ENCODE peak calls at places on chromosomes 13 and 19, in seven cellular contexts. P is mammary epithelial cell, C is SK-N-SH, E is fibroblast of lung, D is mesendoderm, Q is OCI-LY7, B is neural progenitor cell. I is an unnamed sample.

GRCh38 chr13:99484405-99484981 is 16.8 kb upstream of the TM9SF2 start:
- DNase-seq in P (peak; percentile 93), C (no peak), E (peak; percentile 44), D (no peak), Q (no peak), B (no peak), I (no peak)

GRCh38 chr19:5099822-5100221 is 130.9 kb downstream of the KDM4B start:
- DNase-seq in P (no peak), C (no peak), E (no peak), D (no peak), Q (peak; percentile 8), B (no peak), I (no peak)

GRCh38 chr13:27183561-27184147 is 12.0 kb upstream of the USP12 start:
- DNase-seq in P (no peak), C (no peak), E (peak; percentile 48), D (no peak), Q (no peak), B (no peak), I (no peak)

GRCh38 chr19:10919352-10920287 is 8.8 kb downstream of the YIPF2 start:
- DNase-seq in P (no peak), C (no peak), E (no peak), D (no peak), Q (no peak), B (no peak), I (no peak)

GRCh38 chr19:861099-861755 is 1.8 kb downstream of the CFD start:
- DNase-seq in P (no peak), C (no peak), E (no peak), D (no peak), Q (no peak), B (no peak), I (no peak)

GRCh38 chr19:3837922-3838321 is 30.9 kb downstream of the ZFR2 start:
- DNase-seq in P (no peak), C (no peak), E (no peak), D (no peak), Q (no peak), B (no peak), I (no peak)

GRCh38 chr19:17528610-17529009 is 17.2 kb downstream of the PGLS start:
- DNase-seq in P (no peak), C (no peak), E (no peak), D (no peak), Q (no peak), B (no peak), I (no peak)

GRCh38 chr19:5281588-5281987 is 59.0 kb downstream of the PTPRS start:
- DNase-seq in P (no peak), C (peak; percentile 15), E (no peak), D (no peak), Q (no peak), B (no peak), I (no peak)

GRCh38 chr13:101327844-101328243 is 88.5 kb downstream of the NALCN start:
- DNase-seq in P (no peak), C (no peak), E (no peak), D (no peak), Q (no peak), B (no peak), I (no peak)

GRCh38 chr13:26601669-26602068 is 44.2 kb downstream of the WASF3 start:
- DNase-seq in P (peak; percentile 32), C (peak; percentile 53), E (peak; percentile 66), D (peak; percentile 73), Q (peak; percentile 41), B (no peak), I (no peak)

GRCh38 chr13:31160857-31161582 is 684 bp downstream of the HSPH1 start:
- DNase-seq in P (peak; percentile 65), C (peak; percentile 64), E (peak; percentile 81), D (peak; percentile 60), Q (peak; percentile 87), B (peak; percentile 78), I (no peak)

GRCh38 chr19:843180-843835 is 2.5 kb downstream of the PRTN3 start:
- DNase-seq in P (no peak), C (peak; percentile 66), E (no peak), D (peak; percentile 51), Q (no peak), B (peak; percentile 79), I (no peak)

GRCh38 chr19:46878613-46879375 is 18.0 kb downstream of the ARHGAP35 start:
- DNase-seq in P (peak; percentile 64), C (no peak), E (peak; percentile 95), D (no peak), Q (no peak), B (no peak), I (no peak)

GRCh38 chr13:27203854-27204253 is 32.2 kb upstream of the USP12 start:
- DNase-seq in P (peak; percentile 15), C (no peak), E (no peak), D (no peak), Q (no peak), B (no peak), I (no peak)

GRCh38 chr13:114119196-114119595 is 13.2 kb downstream of the RASA3 start:
- DNase-seq in P (peak; percentile 30), C (peak; percentile 65), E (peak; percentile 95), D (peak; percentile 98), Q (no peak), B (peak; percentile 77), I (no peak)

GRCh38 chr19:43651758-43652545 is 12.3 kb upstream of the CADM4 start:
- DNase-seq in P (no peak), C (peak; percentile 72), E (peak; percentile 50), D (peak; percentile 82), Q (peak; percentile 79), B (peak; percentile 75), I (no peak)

GRCh38 chr13:59208405-59209195 is 955.1 kb downstream of the DIAPH3 start:
- DNase-seq in P (no peak), C (no peak), E (no peak), D (no peak), Q (no peak), B (no peak), I (no peak)

GRCh38 chr13:109785892-109786450 is 412 bp downstream of the IRS2 start:
- DNase-seq in P (no peak), C (peak; percentile 70), E (no peak), D (peak; percentile 14), Q (no peak), B (no peak), I (no peak)

GRCh38 chr19:15977690-15978089 is 28.9 kb downstream of the OR10H4 start:
- DNase-seq in P (no peak), C (no peak), E (no peak), D (no peak), Q (no peak), B (no peak), I (no peak)

GRCh38 chr13:110125157-110125556 is 181.8 kb downstream of the COL4A1 start:
- DNase-seq in P (no peak), C (no peak), E (peak; percentile 64), D (no peak), Q (no peak), B (no peak), I (no peak)

GRCh38 chr19:53554804-53555203 is 16.9 kb downstream of the ZNF331 start:
- DNase-seq in P (no peak), C (no peak), E (no peak), D (no peak), Q (no peak), B (no peak), I (no peak)

GRCh38 chr19:53555352-53555751 is 17.4 kb downstream of the ZNF331 start:
- DNase-seq in P (no peak), C (no peak), E (no peak), D (no peak), Q (no peak), B (no peak), I (no peak)

GRCh38 chr19:53553159-53553558 is 15.2 kb downstream of the ZNF331 start:
- DNase-seq in P (no peak), C (no peak), E (no peak), D (no peak), Q (no peak), B (no peak), I (no peak)

GRCh38 chr19:53552001-53552721 is 14.2 kb downstream of the ZNF331 start:
- DNase-seq in P (no peak), C (no peak), E (no peak), D (no peak), Q (no peak), B (no peak), I (no peak)

DNA sequence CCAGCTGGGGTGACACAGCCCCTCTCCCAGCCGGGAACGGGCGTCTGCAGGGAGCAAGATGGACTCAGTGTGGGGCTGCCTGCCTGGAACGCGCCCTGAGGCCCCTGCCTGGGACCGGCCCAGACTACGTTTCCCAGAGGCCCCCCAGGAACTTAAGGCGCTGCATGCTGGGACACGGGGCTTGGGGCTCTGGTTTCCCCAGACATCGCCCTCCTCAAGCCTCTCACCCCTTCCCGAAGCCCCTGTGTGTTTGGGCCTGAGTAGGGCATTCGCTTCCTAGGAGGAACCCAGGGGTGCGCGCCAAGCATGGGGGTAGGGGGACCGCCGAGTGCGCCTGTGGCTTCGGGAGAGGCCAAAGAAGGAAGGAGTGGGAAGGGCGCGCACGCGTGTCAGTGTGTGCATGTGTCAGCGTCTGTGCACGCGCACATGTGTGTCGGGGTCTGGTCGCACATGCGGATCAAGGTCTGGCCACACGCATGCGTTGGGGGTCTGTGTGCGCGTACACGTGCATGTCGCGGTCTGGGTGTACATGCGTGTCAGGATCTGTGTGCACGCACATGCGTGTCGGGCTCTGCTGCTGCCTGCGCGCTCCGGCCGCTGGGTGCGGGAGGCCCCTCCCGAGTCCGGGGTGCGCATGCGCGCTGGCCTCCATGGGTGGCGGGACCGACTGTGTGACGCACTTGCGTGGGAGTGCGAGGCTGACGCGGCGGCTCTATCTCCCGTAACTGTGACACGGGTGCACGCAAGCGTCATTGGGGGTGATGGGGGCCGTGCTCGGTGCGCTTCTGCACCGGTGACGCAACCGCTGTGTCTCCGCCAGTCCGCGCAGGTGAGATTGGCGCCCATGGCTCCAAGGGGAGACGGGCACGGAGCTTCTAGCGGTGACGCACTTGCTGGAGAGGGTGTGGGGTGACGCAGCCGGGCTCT is 16.2 kb downstream of the ZNF331 start:
- DNase-seq in P (peak; percentile 78), C (peak; percentile 89), E (peak; percentile 88), D (no peak), Q (no peak), B (no peak), I (peak; percentile 55)
- H3K79me2 ChIP-seq in P (no peaks in the 10 kb centered on the region), C (no peaks in the 10 kb centered on the region), E (peaks cover 3% of the 10 kb centered on the region), D (no peaks in the 10 kb centered on the region), Q (no peaks in the 10 kb centered on the region), B (peaks cover 5% of the 10 kb centered on the region), I (peaks cover 4% of the 10 kb centered on the region)

GRCh38 chr19:33292595-33293254 is 9.6 kb downstream of the CEBPA start:
- DNase-seq in P (no peak), C (no peak), E (no peak), D (no peak), Q (no peak), B (no peak), I (no peak)
- H3K4me1 ChIP-seq in P (peaks cover 37% of the 10 kb centered on the region), C (peaks cover 19% of the 10 kb centered on the region), E (peaks cover 2% of the 10 kb centered on the region), D (no peaks in the 10 kb centered on the region), Q (no peaks in the 10 kb centered on the region), B (peaks cover 7% of the 10 kb centered on the region), I (peaks cover 66% of the 10 kb centered on the region)

GRCh38 chr13:113008841-113009240 is 39.8 kb downstream of the MCF2L start:
- DNase-seq in P (no peak), C (no peak), E (no peak), D (no peak), Q (no peak), B (no peak), I (no peak)
- H3K79me2 ChIP-seq in P (no peaks in the 10 kb centered on the region), C (no peaks in the 10 kb centered on the region), E (no peaks in the 10 kb centered on the region), D (no peaks in the 10 kb centered on the region), Q (no peaks in the 10 kb centered on the region), B (peaks cover 8% of the 10 kb centered on the region), I (no peaks in the 10 kb centered on the region)

GRCh38 chr19:7355151-7355845 is 6.6 kb downstream of the ARHGEF18 start:
- DNase-seq in P (no peak), C (no peak), E (peak; percentile 52), D (no peak), Q (no peak), B (no peak), I (no peak)
- H3K4me1 ChIP-seq in P (no peaks in the 10 kb centered on the region), C (no peaks in the 10 kb centered on the region), E (no peaks in the 10 kb centered on the region), D (no peaks in the 10 kb centered on the region), Q (peaks cover 31% of the 10 kb centered on the region), B (no peaks in the 10 kb centered on the region), I (no peaks in the 10 kb centered on the region)

GRCh38 chr13:73065665-73066350 is 7.0 kb downstream of the KLF5 start:
- DNase-seq in P (peak; percentile 79), C (no peak), E (no peak), D (peak; percentile 18), Q (no peak), B (no peak), I (no peak)
- H3K79me2 ChIP-seq in P (peaks cover 99% of the 10 kb centered on the region), C (no peaks in the 10 kb centered on the region), E (no peaks in the 10 kb centered on the region), D (peaks cover 10% of the 10 kb centered on the region), Q (no peaks in the 10 kb centered on the region), B (no peaks in the 10 kb centered on the region), I (peaks cover 98% of the 10 kb centered on the region)

I was measured in keratinocyte.